ENCODE peak calls at places on chromosomes 4 and X, in four cellular contexts. W is esophagus muscularis mucosa, H is astrocyte of the spinal cord, B is lower leg skin. F is an unnamed sample.
A peak's percentile ranks its signal among the peaks of the same experiment; 100 is the strongest.

GRCh38 chr4:159946983-159947645 is 844.2 kb downstream of the RAPGEF2 start:
- DNase-seq in H (peak; percentile 83), B (no peak), W (no peak), F (no peak)

GRCh38 chrX:116285506-116285905 is 115.0 kb downstream of the AGTR2 start:
- DNase-seq in H (no peak), W (no peak), B (no peak), F (no peak)

GRCh38 chr4:147901886-147902285 is 170.0 kb downstream of the ARHGAP10 start:
- DNase-seq in H (no peak), W (no peak), B (no peak), F (no peak)

GRCh38 chr4:124953059-124953850 is 240.7 kb upstream of the ANKRD50 start:
- DNase-seq in H (peak; percentile 82), W (no peak), B (no peak), F (no peak)

GRCh38 chr4:1806596-1807257 is 13.6 kb downstream of the FGFR3 start:
- DNase-seq in W (no peak), H (no peak), B (no peak), F (no peak)

GRCh38 chr4:124757121-124757520 is 44.6 kb upstream of the ANKRD50 start:
- DNase-seq in H (peak; percentile 13), B (no peak), W (no peak), F (no peak)

GRCh38 chrX:130091976-130092522 is 18.2 kb downstream of the ELF4 start:
- DNase-seq in H (no peak), B (peak; percentile 92), W (no peak), F (no peak)

GRCh38 chrX:135596495-135596894 is 76.0 kb downstream of the INTS6L start:
- DNase-seq in W (no peak), H (peak; percentile 1), B (no peak), F (no peak)

GRCh38 chrX:475926-476723 is 89.4 kb upstream of the PPP2R3B start:
- DNase-seq in B (no peak), W (no peak), H (no peak), F (no peak)

GRCh38 chr4:159926871-159927270 is 824.0 kb downstream of the RAPGEF2 start:
- DNase-seq in W (no peak), B (no peak), H (peak; percentile 45), F (no peak)

GRCh38 chr4:40473578-40474388 is 138.7 kb downstream of the CHRNA9 start:
- DNase-seq in W (no peak), B (no peak), H (no peak), F (no peak)

DNA sequence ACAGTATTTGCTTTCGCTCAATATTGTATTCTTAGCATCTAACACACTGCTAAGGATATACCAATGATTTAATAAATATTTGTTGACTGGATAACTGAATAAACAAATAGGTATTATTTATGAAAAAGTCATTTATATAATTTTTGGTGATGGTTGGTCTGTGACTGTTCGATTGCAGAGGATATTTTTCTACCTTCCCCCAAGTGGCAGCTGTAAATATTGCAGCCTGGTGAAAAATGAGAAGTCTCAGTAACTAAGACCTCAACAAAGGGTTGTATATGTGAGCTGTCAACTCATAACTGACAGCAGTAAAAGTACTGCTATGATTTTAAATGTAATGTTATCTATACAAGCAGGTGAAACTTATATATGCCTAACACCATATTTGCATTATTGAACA is 36.0 kb downstream of the HTR2C start:
- DNase-seq in W (no peak), H (no peak), B (no peak), F (no peak)
- TF ChIP-seq CTCF in W (peak; percentile 25), H (peak; percentile 54), B (no peak), F (no peak)

GRCh38 chrX:154506483-154507332 is 9.3 kb downstream of the FAM3A start:
- DNase-seq in B (no peak), W (no peak), H (no peak), F (no peak)

GRCh38 chrX:154508346-154508745 is 7.7 kb downstream of the FAM3A start:
- DNase-seq in W (no peak), H (no peak), B (no peak), F (no peak)

GRCh38 chrX:154507673-154508072 is 8.4 kb downstream of the FAM3A start:
- DNase-seq in B (no peak), H (no peak), W (no peak), F (no peak)

GRCh38 chrX:154511761-154512160 is 4.3 kb downstream of the FAM3A start:
- DNase-seq in W (no peak), B (no peak), H (no peak), F (no peak)

GRCh38 chrX:154509455-154509854 is 6.6 kb downstream of the FAM3A start:
- DNase-seq in B (no peak), W (no peak), H (no peak), F (no peak)
- TF ChIP-seq CTCF in B (no peak), W (no peak), H (no peak), F (no peak)

DNA sequence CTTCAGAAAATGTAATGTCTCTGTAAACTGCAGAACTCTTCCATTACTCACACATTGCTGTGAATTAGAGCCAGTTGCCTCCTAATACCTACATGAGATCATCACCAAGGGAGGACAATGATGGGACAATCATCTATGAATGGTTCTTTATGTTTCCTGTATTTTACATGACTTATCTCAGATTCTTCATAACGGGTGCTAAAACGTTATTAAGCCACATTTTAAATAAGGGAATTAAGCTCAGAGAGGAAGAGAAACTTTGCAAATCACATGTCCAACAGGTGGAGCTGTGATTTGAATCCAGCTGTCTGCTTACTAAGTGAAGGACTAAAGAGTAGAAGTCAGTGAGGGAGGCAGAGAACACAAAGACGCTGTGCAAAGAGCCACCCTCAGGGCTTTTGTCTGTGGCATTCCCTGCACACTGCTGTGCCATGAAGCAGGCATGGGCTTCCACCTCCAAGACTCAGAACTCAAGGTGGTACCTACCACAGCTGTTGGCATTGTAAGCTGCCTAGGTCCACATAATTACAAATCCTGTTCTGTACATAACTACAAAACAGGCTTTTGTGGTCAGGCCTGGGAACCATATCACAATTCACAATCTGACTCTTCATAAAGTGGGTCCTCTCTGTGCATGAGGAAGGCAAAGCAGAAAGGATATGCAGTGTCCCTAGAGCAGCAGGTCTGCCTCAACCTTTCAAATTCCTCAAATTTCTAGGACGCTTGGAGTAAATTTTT is 12.8 kb downstream of the TBC1D9 start:
- DNase-seq in W (no peak), B (no peak), H (peak; percentile 36), F (no peak)
- TF ChIP-seq CTCF in W (peak; percentile 23), B (no peak), H (peak; percentile 34), F (no peak)

DNA sequence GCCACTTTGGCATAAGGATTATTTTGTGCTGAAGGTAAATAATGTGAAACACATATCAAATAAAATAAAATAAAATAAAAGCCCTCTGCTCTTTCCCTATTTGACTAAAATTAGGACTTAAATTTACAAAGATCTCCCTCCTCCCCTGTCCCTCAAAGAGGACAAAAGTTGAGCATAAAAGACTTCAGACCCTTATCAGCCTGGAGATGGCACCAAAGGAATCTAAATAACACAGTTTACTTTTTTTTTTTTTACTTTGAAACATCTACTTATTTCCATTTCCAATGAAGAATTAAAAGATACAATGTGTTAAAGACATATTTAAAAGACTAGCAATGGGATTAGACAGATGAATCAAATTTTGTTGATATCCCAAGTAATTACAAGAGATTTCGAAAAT is 89.7 kb downstream of the EPHA5 start:
- DNase-seq in W (no peak), B (no peak), H (peak; percentile 20), F (no peak)
- TF ChIP-seq CTCF in W (no peak), B (no peak), H (peak; percentile 19), F (no peak)

GRCh38 chr4:173343832-173344397 is 9.8 kb upstream of the HMGB2 start:
- DNase-seq in W (no peak), H (no peak), B (no peak), F (no peak)

GRCh38 chr4:173347467-173347866 is 13.3 kb upstream of the HMGB2 start:
- DNase-seq in H (no peak), W (no peak), B (no peak), F (no peak)

GRCh38 chr4:173346074-173346473 is 11.9 kb upstream of the HMGB2 start:
- DNase-seq in W (no peak), B (no peak), H (peak; percentile 37), F (no peak)

GRCh38 chr4:173345648-173346047 is 11.5 kb upstream of the HMGB2 start:
- DNase-seq in B (no peak), H (no peak), W (no peak), F (no peak)
- TF ChIP-seq CTCF in B (no peak), H (no peak), W (no peak), F (no peak)

GRCh38 chrX:140733766-140734342 is 24.3 kb downstream of the LINC00632 start:
- DNase-seq in W (no peak), B (no peak), H (peak; percentile 45), F (no peak)
- TF ChIP-seq CTCF in W (peak; percentile 61), B (no peak), H (peak; percentile 84), F (peak; percentile 20)

F was measured in omental fat pad.